ENCODE peak calls at places on chromosomes 5 and 9, in nine cellular contexts. L is GM12865, E is ovary, D is bronchial epithelial cell, G is body of pancreas, Q is tibial nerve, B is fibroblast of pulmonary artery, T is gastrocnemius medialis, K is Panc1. O is an unnamed sample.

GRCh38 chr9:129311638-129312037 is 133.6 kb upstream of the IER5L start:
- DNase-seq in L (no peak), E (no peak), D (no peak), G (no peak), Q (peak), B (no peak), T (peak), K (no peak), O (no peak)

GRCh38 chr9:14031015-14031414 is 282.9 kb downstream of the NFIB start:
- DNase-seq in L (no peak), E (peak), D (peak), G (no peak), Q (no peak), B (peak), T (peak), K (no peak), O (peak)

GRCh38 chr5:165370772-165371171 is 1865.4 kb downstream of the MAT2B start:
- DNase-seq in L (no peak), E (no peak), D (peak), G (no peak), Q (no peak), B (no peak), T (no peak), K (no peak), O (no peak)

GRCh38 chr5:159514229-159514822 is 184.0 kb upstream of the IL12B start:
- DNase-seq in L (no peak), E (no peak), D (no peak), G (no peak), Q (no peak), B (peak), T (no peak), K (no peak), O (no peak)

GRCh38 chr9:18721267-18722079 is 247.5 kb downstream of the ADAMTSL1 start:
- DNase-seq in L (no peak), E (no peak), D (no peak), G (peak), Q (no peak), B (no peak), T (no peak), K (no peak), O (no peak)

GRCh38 chr9:12785251-12785880 is 10.5 kb downstream of the LURAP1L start:
- DNase-seq in L (no peak), E (peak), D (peak), G (peak), Q (no peak), B (no peak), T (no peak), K (no peak), O (no peak)

GRCh38 chr9:20740304-20740703 is 56.2 kb downstream of the FOCAD start:
- DNase-seq in L (no peak), E (no peak), D (no peak), G (no peak), Q (no peak), B (no peak), T (no peak), K (no peak), O (no peak)

GRCh38 chr5:172492991-172493390 is 38.7 kb upstream of the SH3PXD2B start:
- DNase-seq in L (no peak), E (no peak), D (no peak), G (no peak), Q (no peak), B (no peak), T (peak), K (no peak), O (no peak)

GRCh38 chr9:118305371-118305770 is 601.2 kb downstream of the TLR4 start:
- DNase-seq in L (no peak), E (no peak), D (no peak), G (peak), Q (no peak), B (no peak), T (no peak), K (no peak), O (no peak)

GRCh38 chr5:97062046-97062445 is 80.4 kb downstream of the LIX1 start:
- DNase-seq in L (no peak), E (no peak), D (no peak), G (no peak), Q (no peak), B (no peak), T (peak), K (no peak), O (no peak)

GRCh38 chr5:5560016-5560415 is 137.5 kb downstream of the ICE1 start:
- DNase-seq in L (no peak), E (no peak), D (no peak), G (no peak), Q (no peak), B (no peak), T (no peak), K (no peak), O (no peak)

GRCh38 chr5:2906302-2907090 is 155.0 kb upstream of the IRX2 start:
- DNase-seq in L (no peak), E (no peak), D (no peak), G (no peak), Q (no peak), B (no peak), T (no peak), K (no peak), O (no peak)

GRCh38 chr9:128702949-128703615 is 779 bp downstream of the PKN3 start:
- DNase-seq in L (no peak), E (no peak), D (no peak), G (peak), Q (no peak), B (no peak), T (no peak), K (no peak), O (no peak)

GRCh38 chr5:1409386-1410110 is 35.7 kb downstream of the SLC6A3 start:
- DNase-seq in L (peak), E (no peak), D (no peak), G (no peak), Q (no peak), B (peak), T (no peak), K (no peak), O (no peak)

GRCh38 chr9:98494852-98495251 is 213.9 kb downstream of the GABBR2 start:
- DNase-seq in L (no peak), E (no peak), D (no peak), G (no peak), Q (no peak), B (no peak), T (no peak), K (no peak), O (no peak)

GRCh38 chr9:137105814-137106661 is 8.5 kb downstream of the DPP7 start:
- DNase-seq in L (no peak), E (no peak), D (no peak), G (no peak), Q (no peak), B (no peak), T (no peak), K (no peak), O (no peak)

GRCh38 chr5:111697881-111698757 is 58.9 kb downstream of the NREP start:
- DNase-seq in L (peak), E (no peak), D (peak), G (no peak), Q (no peak), B (peak), T (no peak), K (no peak), O (no peak)
- TF ChIP-seq CTCF in L (no peak), E (no peak), D (no peak), G (no peak), Q (no peak), B (peak), T (no peak), K (peak), O (peak)

GRCh38 chr9:23590601-23591000 is 235.4 kb downstream of the ELAVL2 start:
- DNase-seq in L (no peak), E (no peak), D (peak), G (no peak), Q (no peak), B (no peak), T (no peak), K (no peak), O (no peak)
- H3K4me3 ChIP-seq in L (no peak), E (peak), D (no peak), G (no peak), Q (peak), B (no peak), T (peak), K (peak), O (no peak)

GRCh38 chr5:60473654-60474053 is 226.3 kb downstream of the DEPDC1B start:
- DNase-seq in L (no peak), E (no peak), D (no peak), G (no peak), Q (no peak), B (no peak), T (no peak), K (no peak), O (no peak)
- TF ChIP-seq CTCF in L (no peak), E (no peak), D (no peak), G (no peak), Q (no peak), B (no peak), T (no peak), K (no peak), O (no peak)

GRCh38 chr5:17315710-17316221 is 98.3 kb downstream of the BASP1 start:
- DNase-seq in L (no peak), E (no peak), D (peak), G (no peak), Q (no peak), B (peak), T (no peak), K (no peak), O (peak)

GRCh38 chr5:17312358-17312757 is 94.9 kb downstream of the BASP1 start:
- DNase-seq in L (no peak), E (no peak), D (no peak), G (no peak), Q (no peak), B (no peak), T (no peak), K (no peak), O (no peak)

GRCh38 chr5:17316973-17317459 is 99.6 kb downstream of the BASP1 start:
- DNase-seq in L (peak), E (no peak), D (peak), G (no peak), Q (no peak), B (no peak), T (no peak), K (no peak), O (peak)

GRCh38 chr5:17314907-17315471 is 97.6 kb downstream of the BASP1 start:
- DNase-seq in L (peak), E (no peak), D (no peak), G (no peak), Q (no peak), B (peak), T (no peak), K (no peak), O (no peak)

DNA sequence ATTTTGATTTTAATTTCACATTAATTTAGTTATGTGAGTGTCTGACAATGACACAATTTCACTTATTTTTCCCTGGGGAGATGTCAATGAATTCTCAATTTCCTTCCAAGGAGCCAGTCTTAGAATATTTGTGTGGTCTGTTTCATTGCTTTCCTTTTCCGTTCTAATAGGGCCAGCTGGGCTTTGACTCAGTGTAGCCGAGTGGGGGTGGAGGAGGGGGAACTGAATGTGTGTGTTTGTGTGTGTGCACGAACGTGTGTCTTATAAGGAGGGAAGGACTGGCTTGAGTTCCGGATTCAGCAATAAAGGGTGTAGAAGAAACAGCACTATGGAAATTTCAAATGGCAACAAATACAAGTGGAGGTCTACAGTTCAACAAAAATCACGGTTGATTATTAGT is 100.1 kb downstream of the BASP1 start:
- DNase-seq in L (peak), E (no peak), D (no peak), G (no peak), Q (no peak), B (no peak), T (no peak), K (no peak), O (no peak)
- H3K4me3 ChIP-seq in L (peak), E (no peak), D (no peak), G (no peak), Q (no peak), B (no peak), T (no peak), K (no peak), O (no peak)

GRCh38 chr5:73448451-73449136 is at the start of gene FOXD1:
- DNase-seq in L (peak), E (peak), D (peak), G (peak), Q (peak), B (peak), T (peak), K (peak), O (peak)
- TF ChIP-seq CTCF in L (no peak), E (no peak), D (no peak), G (no peak), Q (no peak), B (no peak), T (no peak), K (peak), O (peak)

GRCh38 chr9:134348404-134349155 is 22.3 kb downstream of the RXRA start:
- DNase-seq in L (no peak), E (no peak), D (no peak), G (no peak), Q (no peak), B (no peak), T (no peak), K (no peak), O (no peak)
- H3K4me3 ChIP-seq in L (no peak), E (no peak), D (no peak), G (no peak), Q (no peak), B (no peak), T (no peak), K (no peak), O (no peak)

GRCh38 chr5:41638685-41639084 is 128.3 kb upstream of the PLCXD3 start:
- DNase-seq in L (no peak), E (no peak), D (no peak), G (no peak), Q (no peak), B (no peak), T (no peak), K (no peak), O (no peak)

GRCh38 chr5:41637424-41637823 is 127.0 kb upstream of the PLCXD3 start:
- DNase-seq in L (peak), E (no peak), D (no peak), G (no peak), Q (no peak), B (no peak), T (no peak), K (no peak), O (no peak)

GRCh38 chr5:41641621-41642020 is 131.2 kb upstream of the PLCXD3 start:
- DNase-seq in L (no peak), E (no peak), D (no peak), G (no peak), Q (no peak), B (peak), T (no peak), K (no peak), O (no peak)

GRCh38 chr5:41637869-41638268 is 127.5 kb upstream of the PLCXD3 start:
- DNase-seq in L (peak), E (no peak), D (no peak), G (no peak), Q (no peak), B (no peak), T (no peak), K (no peak), O (no peak)

GRCh38 chr5:41636605-41637004 is 126.2 kb upstream of the PLCXD3 start:
- DNase-seq in L (peak), E (no peak), D (peak), G (no peak), Q (no peak), B (peak), T (no peak), K (no peak), O (no peak)
- TF ChIP-seq CTCF in L (peak), E (no peak), D (peak), G (no peak), Q (no peak), B (peak), T (no peak), K (peak), O (peak)